ENCODE peak calls at places on chromosomes 16 and 17, in ten cellular contexts. X, N, A, J, L, I, T, R, V and B are unnamed samples. For H3K9me3 and H3K27me3, the result is how much of the 10 kb centered on the place peaks cover.

GRCh38 chr16:15601212-15601879 is 41.6 kb downstream of the MARF1 start:
- DNase-seq in X (no peak), R (no peak), A (no peak), I (no peak), V (no peak), L (no peak), J (no peak), N (no peak), T (no peak), B (no peak)

GRCh38 chr16:10668322-10669045 is 26.2 kb downstream of the TEKT5 start:
- DNase-seq in T (no peak), X (no peak), V (peak), N (no peak), I (no peak), A (no peak), J (peak), R (peak), L (peak), B (no peak)

GRCh38 chr17:9016941-9017552 is 4.3 kb upstream of the NTN1 start:
- DNase-seq in T (no peak), J (no peak), R (no peak), N (no peak), A (no peak), X (no peak), V (peak), L (no peak), I (no peak), B (no peak)

GRCh38 chr16:89945654-89946053 is 2.9 kb upstream of the DEF8 start:
- DNase-seq in I (no peak), A (no peak), V (no peak), N (no peak), X (no peak), L (no peak), J (no peak), T (no peak), R (no peak), B (no peak)

GRCh38 chr17:78151514-78152008 is 5.4 kb downstream of the C17orf99 start:
- DNase-seq in L (no peak), R (no peak), T (no peak), X (no peak), N (no peak), V (peak), I (no peak), A (peak), J (no peak), B (no peak)

GRCh38 chr16:67396159-67396774 is 3.0 kb upstream of the TPPP3 start:
- DNase-seq in A (peak), V (peak), L (peak), N (peak), X (no peak), J (peak), T (peak), I (no peak), R (peak), B (no peak)

GRCh38 chr17:34578656-34579016 is 746 bp upstream of the TMEM132E start:
- DNase-seq in T (no peak), N (no peak), J (no peak), I (no peak), X (no peak), V (no peak), R (no peak), L (no peak), A (no peak), B (no peak)

GRCh38 chr16:14013571-14014283 is 57.4 kb upstream of the MRTFB start:
- DNase-seq in T (no peak), X (no peak), N (peak), V (peak), L (peak), I (no peak), A (no peak), J (no peak), R (no peak), B (no peak)

GRCh38 chr16:67883872-67884261 is 818 bp upstream of the NRN1L start:
- DNase-seq in R (peak), N (peak), X (peak), T (peak), J (peak), A (peak), L (peak), V (peak), I (peak), B (no peak)

GRCh38 chr16:68752602-68753001 is 15.5 kb downstream of the CDH1 start:
- DNase-seq in L (no peak), T (no peak), R (no peak), V (no peak), A (peak), X (peak), J (peak), N (no peak), I (no peak), B (no peak)

GRCh38 chr16:10509534-10510025 is 70.8 kb downstream of the EMP2 start:
- DNase-seq in N (no peak), J (peak), I (peak), A (peak), L (peak), T (no peak), R (peak), X (peak), V (peak), B (peak)

GRCh38 chr17:74512041-74512440 is 19.2 kb downstream of the CD300LB start:
- DNase-seq in V (no peak), I (no peak), A (no peak), X (no peak), T (no peak), R (no peak), N (peak), J (no peak), L (no peak), B (no peak)

GRCh38 chr16:76800196-76800595 is 390.8 kb upstream of the MON1B start:
- DNase-seq in N (no peak), R (no peak), X (no peak), V (no peak), T (no peak), I (no peak), A (no peak), L (no peak), J (no peak), B (no peak)

GRCh38 chr17:78002166-78002565 is 43.7 kb downstream of the TNRC6C start:
- DNase-seq in J (no peak), N (no peak), R (no peak), V (no peak), I (no peak), X (no peak), A (no peak), L (no peak), T (no peak), B (no peak)

GRCh38 chr16:67632415-67633172 is 12.3 kb upstream of the CARMIL2 start:
- DNase-seq in X (no peak), L (peak), T (no peak), N (no peak), R (no peak), I (no peak), V (no peak), J (no peak), A (no peak), B (no peak)

GRCh38 chr17:36496018-36496789 is 9.7 kb downstream of the ZNHIT3 start:
- DNase-seq in R (no peak), T (no peak), A (no peak), N (no peak), I (no peak), X (no peak), L (peak), V (no peak), J (no peak), B (no peak)

GRCh38 chr16:26334218-26335111 is 642.7 kb downstream of the HS3ST4 start:
- DNase-seq in I (no peak), T (no peak), X (no peak), V (no peak), A (no peak), J (no peak), R (no peak), N (no peak), L (no peak), B (no peak)

GRCh38 chr17:4838306-4838785 is 5.2 kb downstream of the MINK1 start:
- DNase-seq in X (no peak), R (no peak), J (peak), T (no peak), V (no peak), A (no peak), I (no peak), L (no peak), N (no peak), B (no peak)

GRCh38 chr16:89827383-89828198 is 684 bp upstream of the SPIRE2 start:
- DNase-seq in R (peak), A (peak), J (peak), V (peak), N (peak), X (no peak), T (no peak), L (peak), I (no peak), B (no peak)

GRCh38 chr16:86996081-86996480 is 321.1 kb downstream of the C16orf95 start:
- DNase-seq in T (no peak), R (no peak), N (no peak), L (no peak), A (no peak), X (no peak), I (no peak), V (no peak), J (no peak), B (no peak)

GRCh38 chr16:70294385-70295029 is 4.5 kb upstream of the DDX19B start:
- DNase-seq in I (no peak), V (no peak), T (peak), J (no peak), N (no peak), X (no peak), A (no peak), R (no peak), L (no peak), B (no peak)

GRCh38 chr17:247767-248166 is 66.3 kb upstream of the DOC2B start:
- DNase-seq in R (no peak), J (no peak), A (peak), X (no peak), N (peak), V (peak), L (no peak), I (no peak), T (peak), B (no peak)

GRCh38 chr17:46952115-46952514 is 26.9 kb downstream of the RPRML start:
- DNase-seq in A (no peak), R (no peak), L (no peak), X (no peak), I (no peak), J (no peak), V (no peak), T (no peak), N (no peak), B (no peak)

GRCh38 chr17:42748906-42749798 is 4.3 kb upstream of the EZH1 start:
- DNase-seq in X (no peak), R (peak), V (no peak), I (no peak), A (no peak), T (peak), N (peak), J (no peak), L (no peak), B (no peak)

GRCh38 chr16:47143677-47144558 is at the start of gene NETO2:
- DNase-seq in T (peak), R (peak), J (peak), X (peak), A (peak), L (peak), N (peak), I (peak), V (peak), B (no peak)

GRCh38 chr17:11598274-11599221 is at the start of gene DNAH9:
- DNase-seq in I (no peak), X (no peak), N (peak), J (peak), L (no peak), T (peak), V (peak), R (no peak), A (peak), B (peak)

GRCh38 chr17:40718904-40719303 is 15.4 kb upstream of the KRT24 start:
- DNase-seq in I (no peak), L (no peak), V (no peak), X (no peak), J (no peak), N (no peak), T (no peak), A (no peak), R (no peak), B (peak)

GRCh38 chr17:28290703-28291102 is 28.3 kb upstream of the TMEM97 start:
- DNase-seq in T (no peak), J (no peak), R (no peak), N (no peak), A (no peak), I (no peak), L (no peak), X (no peak), V (no peak), B (no peak)

GRCh38 chr16:53744449-53744848 is 40.5 kb downstream of the FTO start:
- DNase-seq in X (peak), V (peak), A (no peak), L (no peak), J (no peak), T (peak), I (peak), N (no peak), R (no peak), B (no peak)

GRCh38 chr17:38907930-38908675 is 17.3 kb upstream of the LASP1NB start:
- DNase-seq in A (no peak), X (no peak), N (peak), T (peak), V (no peak), L (no peak), R (no peak), J (no peak), I (no peak), B (no peak)

GRCh38 chr17:31310260-31310659 is 3.6 kb downstream of the EVI2B start:
- DNase-seq in I (peak), A (no peak), R (no peak), J (no peak), L (no peak), X (peak), N (no peak), T (no peak), V (no peak), B (no peak)

GRCh38 chr16:68346892-68347480 is 36.2 kb downstream of the PRMT7 start:
- DNase-seq in T (no peak), N (no peak), V (no peak), J (no peak), R (no peak), X (no peak), L (no peak), I (no peak), A (no peak), B (no peak)

GRCh38 chr16:21608647-21609328 is 9.4 kb downstream of the METTL9 start:
- DNase-seq in R (no peak), J (no peak), A (no peak), L (no peak), I (no peak), N (no peak), T (no peak), X (peak), V (no peak), B (no peak)

GRCh38 chr17:77872199-77872598 is 86.3 kb upstream of the TNRC6C start:
- DNase-seq in N (no peak), J (no peak), T (peak), I (peak), V (no peak), R (no peak), A (no peak), L (no peak), X (peak), B (no peak)

GRCh38 chr16:78375055-78375679 is 275.7 kb downstream of the WWOX start:
- DNase-seq in J (no peak), I (no peak), A (peak), L (no peak), N (peak), X (no peak), T (no peak), R (no peak), V (no peak), B (no peak)

GRCh38 chr16:82585675-82586074 is 41.1 kb upstream of the CDH13 start:
- DNase-seq in I (no peak), J (no peak), R (peak), T (no peak), A (no peak), X (no peak), V (no peak), N (no peak), L (peak), B (no peak)

GRCh38 chr17:6040473-6040872 is 29.7 kb upstream of the WSCD1 start:
- DNase-seq in N (no peak), I (no peak), T (peak), J (no peak), X (no peak), V (no peak), R (no peak), L (no peak), A (no peak), B (no peak)

GRCh38 chr16:67028167-67028554 is 788 bp upstream of the CBFB start:
- DNase-seq in X (no peak), J (no peak), A (no peak), T (no peak), N (no peak), L (no peak), R (no peak), V (no peak), I (no peak), B (no peak)

GRCh38 chr16:49287572-49287971 is 5.9 kb upstream of the CBLN1 start:
- DNase-seq in A (no peak), V (no peak), L (no peak), N (no peak), X (no peak), T (no peak), J (no peak), I (no peak), R (no peak), B (no peak)

GRCh38 chr17:22492331-22492730 is 800.0 kb downstream of the KCNJ18 start:
- DNase-seq in V (no peak), T (no peak), I (no peak), X (no peak), N (no peak), J (peak), L (no peak), A (no peak), R (no peak), B (no peak)
- H3K9me3 ChIP-seq in V (under half), T (half or more), I (under half), X (under half), N (under half), J (under half), L (under half), A (under half), R (under half), B (under half)

GRCh38 chr16:56670640-56670934 is 973 bp downstream of the MT1H start:
- DNase-seq in J (no peak), V (no peak), N (no peak), I (no peak), L (no peak), A (no peak), R (no peak), T (no peak), X (no peak), B (no peak)
- H3K27me3 ChIP-seq in J (under half), V (under half), N (under half), I (under half), L (half or more), A (half or more), R (under half), T (half or more), X (under half), B (under half)

DNA sequence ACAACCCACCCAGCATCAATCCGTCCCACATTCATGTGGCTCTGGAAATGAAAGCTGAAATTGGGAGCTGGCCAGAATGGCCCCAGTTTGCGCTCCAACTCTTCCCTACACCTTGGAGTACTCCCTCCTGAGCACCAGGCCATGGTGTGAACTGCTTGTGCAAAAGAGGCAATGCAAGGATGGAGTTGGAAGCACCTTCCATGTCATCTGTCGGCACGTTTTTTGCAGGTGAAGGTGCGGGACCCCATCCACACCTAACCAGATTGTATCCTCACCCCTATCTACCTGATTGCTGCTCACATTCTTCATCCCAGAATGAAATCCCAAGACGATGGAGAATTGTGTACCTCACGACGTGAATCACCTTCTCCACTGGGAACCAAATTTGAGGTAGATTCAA is 136.6 kb upstream of the WSB1 start:
- DNase-seq in N (peak), R (no peak), L (no peak), X (no peak), A (no peak), T (peak), J (no peak), I (no peak), V (no peak), B (no peak)
- H3K9me3 ChIP-seq in N (under half), R (under half), L (under half), X (under half), A (under half), T (under half), J (under half), I (under half), V (under half), B (under half)

GRCh38 chr17:45896803-45897693 is 2.7 kb downstream of the MAPT start:
- DNase-seq in N (no peak), V (no peak), I (no peak), X (no peak), L (no peak), A (no peak), T (no peak), J (no peak), R (no peak), B (no peak)
- H3K27me3 ChIP-seq in N (under half), V (under half), I (under half), X (under half), L (half or more), A (half or more), T (half or more), J (under half), R (half or more), B (half or more)

GRCh38 chr17:82944990-82945389 is 105.2 kb upstream of the ZNF750 start:
- DNase-seq in R (no peak), L (no peak), I (no peak), T (no peak), A (no peak), J (no peak), X (no peak), N (no peak), V (no peak), B (no peak)

GRCh38 chr17:82948081-82948511 is 108.3 kb upstream of the ZNF750 start:
- DNase-seq in J (no peak), I (no peak), L (no peak), N (peak), X (no peak), T (peak), A (peak), R (no peak), V (peak), B (no peak)

GRCh38 chr17:82947051-82947991 is 107.5 kb upstream of the ZNF750 start:
- DNase-seq in V (peak), N (peak), R (no peak), T (peak), J (no peak), A (no peak), X (no peak), L (no peak), I (no peak), B (no peak)

GRCh38 chr17:82943751-82944150 is 103.9 kb upstream of the ZNF750 start:
- DNase-seq in T (peak), V (no peak), X (no peak), A (no peak), L (no peak), R (no peak), N (peak), I (no peak), J (no peak), B (no peak)

DNA sequence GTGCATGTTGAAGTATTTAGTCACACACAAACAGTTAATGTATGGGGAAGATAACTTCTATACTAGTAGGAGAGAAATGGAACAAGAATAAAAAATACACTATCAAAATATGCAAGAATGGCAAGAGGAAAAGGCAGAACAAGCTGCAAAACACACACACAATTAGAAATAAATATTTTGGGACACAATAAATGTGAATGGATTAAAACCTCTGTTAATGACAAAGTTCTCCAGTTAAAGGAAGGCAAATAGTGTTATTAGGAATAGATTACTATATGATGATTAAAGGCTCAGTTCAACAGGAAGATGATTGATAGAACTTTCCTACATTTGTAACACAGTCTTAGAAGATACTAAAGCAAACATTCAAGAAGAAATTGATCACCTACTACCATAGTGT is 106.3 kb upstream of the ZNF750 start:
- DNase-seq in T (no peak), L (no peak), R (no peak), N (no peak), X (no peak), I (no peak), J (no peak), V (no peak), A (no peak), B (no peak)
- H3K9me3 ChIP-seq in T (under half), L (half or more), R (under half), N (under half), X (under half), I (under half), J (under half), V (under half), A (under half), B (under half)

GRCh38 chr17:61470530-61471136 is 18.4 kb downstream of the TBX4 start:
- DNase-seq in L (no peak), J (no peak), I (no peak), V (no peak), X (no peak), A (no peak), N (no peak), T (peak), R (no peak), B (no peak)

GRCh38 chr17:61467416-61468262 is 15.4 kb downstream of the TBX4 start:
- DNase-seq in N (no peak), J (peak), V (peak), I (no peak), X (no peak), R (peak), T (peak), L (peak), A (peak), B (no peak)

GRCh38 chr17:61468263-61468907 is 16.2 kb downstream of the TBX4 start:
- DNase-seq in X (no peak), L (peak), A (no peak), R (no peak), T (peak), I (no peak), V (no peak), J (no peak), N (no peak), B (no peak)

GRCh38 chr17:61469949-61470348 is 17.7 kb downstream of the TBX4 start:
- DNase-seq in L (no peak), V (no peak), T (peak), X (no peak), A (no peak), N (no peak), I (no peak), J (no peak), R (no peak), B (no peak)

DNA sequence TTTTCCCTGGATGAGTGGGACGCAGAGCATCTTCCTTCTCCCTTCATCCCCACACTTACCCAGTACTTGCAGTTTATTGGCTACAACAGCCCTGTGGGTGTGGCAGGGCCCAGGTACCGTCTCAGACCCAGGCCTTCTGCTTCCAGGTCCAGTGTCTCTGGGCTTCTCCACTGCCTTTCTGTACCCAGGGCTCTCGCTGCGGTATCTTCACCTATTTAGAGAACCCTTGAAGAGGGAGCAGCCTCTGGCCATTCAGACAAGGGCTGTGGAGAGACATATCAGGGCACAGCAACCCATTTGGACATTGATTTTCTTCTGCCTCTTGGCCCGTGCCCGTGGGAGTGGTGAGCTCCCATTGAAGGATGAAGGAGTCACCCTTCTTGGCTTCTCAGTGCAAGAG is 17.3 kb downstream of the TBX4 start:
- DNase-seq in X (no peak), A (no peak), L (no peak), T (peak), R (no peak), J (no peak), V (no peak), I (no peak), N (no peak), B (no peak)
- H3K27me3 ChIP-seq in X (under half), A (under half), L (under half), T (under half), R (under half), J (under half), V (under half), I (under half), N (under half), B (under half)